ENCODE peak calls at places on chromosomes 4 and X, in eight cellular contexts. J is NCI-H1092 treated with DMSO at 0.1 percent for 48 hours; N is MV-4-11; E is ACHN; K is stimulated activated CD8-positive, alpha-beta memory T cell treated with anti-CD3 and anti-CD28 coated beads, Interleukin-2, amount 100 ng/mL, for 1 hour; V is nephron progenitor cell; Z is hepatic stellate cell; A is mucosa of gallbladder. T is an unnamed sample.

GRCh38 chr4:57071340-57071739 is 38.8 kb downstream of the IGFBP7 start:
- DNase-seq in E (no peak), A (no peak), J (no peak), K (no peak), N (peak; percentile 89), Z (no peak), V (no peak), T (no peak)

GRCh38 chrX:40471965-40472648 is 108.7 kb upstream of the ATP6AP2 start:
- DNase-seq in E (peak; percentile 46), Z (peak; percentile 43), V (peak; percentile 21), A (peak; percentile 42), N (no peak), J (peak; percentile 27), K (no peak), T (peak; percentile 16)

GRCh38 chrX:46703980-46704379 is 54.9 kb downstream of the SLC9A7 start:
- DNase-seq in A (no peak), K (no peak), Z (no peak), V (no peak), N (no peak), J (no peak), E (no peak), T (no peak)

GRCh38 chrX:1592863-1593201 is 1.4 kb downstream of the AKAP17A start:
- DNase-seq in K (no peak), E (no peak), N (peak; percentile 52), J (no peak), Z (peak; percentile 57), A (no peak), V (no peak), T (no peak)

GRCh38 chr4:6972911-6973310 is 63.3 kb downstream of the TBC1D14 start:
- DNase-seq in K (no peak), V (no peak), A (no peak), Z (no peak), J (no peak), E (no peak), N (no peak), T (no peak)

GRCh38 chr4:16591867-16592266 is 306.6 kb downstream of the LDB2 start:
- DNase-seq in A (no peak), J (no peak), Z (no peak), K (no peak), E (no peak), N (no peak), V (no peak), T (no peak)

GRCh38 chr4:53562409-53562808 is 28.9 kb downstream of the LNX1 start:
- DNase-seq in K (no peak), E (no peak), N (no peak), V (no peak), J (no peak), Z (no peak), A (no peak), T (no peak)

GRCh38 chr4:183165371-183165770 is 66.3 kb downstream of the WWC2 start:
- DNase-seq in Z (peak; percentile 38), J (no peak), N (no peak), E (no peak), K (no peak), A (no peak), V (no peak), T (no peak)

GRCh38 chr4:16123356-16124084 is 39.7 kb upstream of the PROM1 start:
- DNase-seq in Z (no peak), A (no peak), K (no peak), V (no peak), N (no peak), E (no peak), J (peak; percentile 99), T (no peak)

GRCh38 chr4:110636677-110637407 is 14.0 kb upstream of the PITX2 start:
- DNase-seq in J (no peak), V (peak; percentile 80), Z (peak; percentile 65), N (no peak), A (peak; percentile 54), K (no peak), E (peak; percentile 86), T (no peak)

GRCh38 chr4:87354168-87355102 is 31.8 kb upstream of the HSD17B13 start:
- DNase-seq in K (no peak), A (no peak), Z (no peak), V (no peak), J (no peak), E (no peak), N (peak; percentile 50), T (no peak)

GRCh38 chr4:7394681-7395451 is 39.9 kb downstream of the PSAPL1 start:
- DNase-seq in K (no peak), J (no peak), A (no peak), V (no peak), N (no peak), E (no peak), Z (no peak), T (no peak)

GRCh38 chr4:8404791-8405515 is 35.6 kb downstream of the ACOX3 start:
- DNase-seq in A (no peak), V (no peak), J (no peak), E (no peak), N (no peak), Z (no peak), K (no peak), T (no peak)

GRCh38 chrX:143570747-143571146 is 53.5 kb upstream of the SPANXN3 start:
- DNase-seq in A (no peak), K (no peak), J (no peak), N (no peak), V (no peak), E (no peak), Z (no peak), T (no peak)

GRCh38 chr4:81215219-81215892 is at the start of gene PRKG2:
- DNase-seq in V (peak; percentile 51), A (no peak), J (peak; percentile 36), K (no peak), N (no peak), E (no peak), Z (no peak), T (no peak)

GRCh38 chr4:118171381-118171780 is 137.1 kb downstream of the NDST3 start:
- DNase-seq in N (no peak), V (no peak), K (no peak), Z (no peak), A (no peak), J (no peak), E (no peak), T (no peak)

GRCh38 chr4:20984011-20984836 is 284.0 kb downstream of the PACRGL start:
- DNase-seq in E (no peak), V (peak; percentile 40), N (no peak), Z (no peak), K (no peak), A (no peak), J (peak; percentile 49), T (no peak)

GRCh38 chr4:7222521-7222920 is 30.2 kb downstream of the SORCS2 start:
- DNase-seq in Z (no peak), K (no peak), V (no peak), E (no peak), J (no peak), A (no peak), N (no peak), T (no peak)

GRCh38 chr4:171279131-171279530 is 534.1 kb upstream of the GALNTL6 start:
- DNase-seq in N (no peak), J (no peak), V (no peak), E (no peak), A (no peak), Z (no peak), K (no peak), T (no peak)

GRCh38 chr4:2071912-2072867 is 13.1 kb downstream of the NAT8L start:
- DNase-seq in N (no peak), J (peak; percentile 23), Z (no peak), A (no peak), V (no peak), E (no peak), K (no peak), T (no peak)

GRCh38 chrX:154991476-154991875 is 31.0 kb downstream of the F8 start:
- DNase-seq in V (no peak), Z (no peak), A (no peak), E (no peak), K (no peak), N (no peak), J (no peak), T (no peak)

GRCh38 chr4:99811850-99812249 is 4.8 kb upstream of the DAPP1 start:
- DNase-seq in K (no peak), N (peak; percentile 82), J (no peak), Z (no peak), V (no peak), E (peak; percentile 51), A (no peak), T (no peak)

GRCh38 chr4:145890689-145891088 is 47.9 kb downstream of the ZNF827 start:
- DNase-seq in A (no peak), E (no peak), Z (no peak), J (no peak), V (no peak), N (no peak), K (no peak), T (no peak)

GRCh38 chr4:85769009-85769408 is 294.1 kb downstream of the ARHGAP24 start:
- DNase-seq in J (no peak), V (no peak), Z (no peak), E (no peak), A (no peak), K (no peak), N (no peak), T (no peak)

GRCh38 chrX:55335296-55335695 is 70.6 kb upstream of the PAGE3 start:
- DNase-seq in V (no peak), N (no peak), E (no peak), K (no peak), Z (no peak), A (no peak), J (no peak), T (no peak)

GRCh38 chrX:152635941-152636340 is 1.8 kb upstream of the GABRQ start:
- DNase-seq in V (peak; percentile 49), K (no peak), J (peak; percentile 40), N (no peak), Z (peak; percentile 38), A (peak; percentile 15), E (peak; percentile 9), T (no peak)

GRCh38 chr4:93828332-93828829 is at the start of gene ATOH1:
- DNase-seq in Z (no peak), K (no peak), V (peak; percentile 66), A (no peak), E (peak; percentile 15), J (no peak), N (no peak), T (no peak)

GRCh38 chrX:152824841-152825374 is 5.6 kb downstream of the CETN2 start:
- DNase-seq in A (no peak), V (no peak), Z (no peak), N (no peak), K (no peak), E (no peak), J (no peak), T (no peak)

GRCh38 chr4:38673109-38673978 is 9.3 kb downstream of the KLF3 start:
- DNase-seq in J (no peak), E (no peak), N (no peak), A (peak; percentile 84), Z (peak; percentile 50), V (no peak), K (no peak), T (no peak)

GRCh38 chrX:20352504-20352903 is 85.8 kb upstream of the RPS6KA3 start:
- DNase-seq in N (no peak), J (no peak), V (no peak), K (no peak), A (no peak), E (no peak), Z (no peak), T (no peak)

GRCh38 chr4:8198206-8198905 is 734 bp upstream of the SH3TC1 start:
- DNase-seq in V (no peak), A (peak; percentile 53), E (no peak), Z (no peak), N (no peak), K (no peak), J (no peak), T (no peak)

GRCh38 chrX:105314468-105314867 is 94.0 kb upstream of the TEX13A start:
- DNase-seq in V (no peak), E (no peak), J (no peak), K (no peak), A (no peak), Z (peak; percentile 5), N (no peak), T (no peak)

T was measured in activated B cell treated with CpG ODN at 0.5 μM for 24 hours.